ENCODE peak calls at places on chromosomes 11 and 22, in five cellular contexts. One of them, this sample, is unnamed.

GRCh38 chr11:20360650-20361049 is 2.9 kb upstream of the HTATIP2 start:
- DNase-seq in Peyer's patch: peak
- DNase-seq in epithelial cell of proximal tubule: no peak
- DNase-seq in OCI-LY7: peak
- DNase-seq in body of pancreas: peak
- DNase-seq in this sample: no peak

GRCh38 chr11:118841469-118842222 is 42.0 kb upstream of the CXCR5 start:
- DNase-seq in Peyer's patch: peak
- DNase-seq in epithelial cell of proximal tubule: no peak
- DNase-seq in OCI-LY7: peak
- DNase-seq in body of pancreas: no peak
- DNase-seq in this sample: peak

GRCh38 chr11:61951484-61952135 is 1.5 kb downstream of the BEST1 start:
- DNase-seq in Peyer's patch: no peak
- DNase-seq in epithelial cell of proximal tubule: no peak
- DNase-seq in OCI-LY7: no peak
- DNase-seq in body of pancreas: no peak
- DNase-seq in this sample: no peak

GRCh38 chr22:46007003-46007847 is 30.3 kb upstream of the WNT7B start:
- DNase-seq in Peyer's patch: no peak
- DNase-seq in epithelial cell of proximal tubule: peak
- DNase-seq in OCI-LY7: no peak
- DNase-seq in body of pancreas: peak
- DNase-seq in this sample: no peak

GRCh38 chr22:45692549-45692948 is 20.9 kb downstream of the ATXN10 start:
- DNase-seq in Peyer's patch: no peak
- DNase-seq in epithelial cell of proximal tubule: no peak
- DNase-seq in OCI-LY7: no peak
- DNase-seq in body of pancreas: no peak
- DNase-seq in this sample: no peak

GRCh38 chr22:38482662-38483308 is 14.9 kb downstream of the KDELR3 start:
- DNase-seq in Peyer's patch: no peak
- DNase-seq in epithelial cell of proximal tubule: no peak
- DNase-seq in OCI-LY7: no peak
- DNase-seq in body of pancreas: no peak
- DNase-seq in this sample: no peak

GRCh38 chr11:12090761-12091261 is 19.6 kb upstream of the MICAL2 start:
- DNase-seq in Peyer's patch: no peak
- DNase-seq in epithelial cell of proximal tubule: no peak
- DNase-seq in OCI-LY7: no peak
- DNase-seq in body of pancreas: peak
- DNase-seq in this sample: no peak

GRCh38 chr22:28981818-28982499 is 79.7 kb downstream of the C22orf31 start:
- DNase-seq in Peyer's patch: no peak
- DNase-seq in epithelial cell of proximal tubule: peak
- DNase-seq in OCI-LY7: no peak
- DNase-seq in body of pancreas: no peak
- DNase-seq in this sample: no peak

GRCh38 chr11:118928870-118929495 is 3.3 kb upstream of the BCL9L start:
- DNase-seq in Peyer's patch: no peak
- DNase-seq in epithelial cell of proximal tubule: no peak
- DNase-seq in OCI-LY7: peak
- DNase-seq in body of pancreas: peak
- DNase-seq in this sample: no peak

GRCh38 chr22:25564979-25565677 is 653 bp downstream of the GRK3 start:
- DNase-seq in Peyer's patch: peak
- DNase-seq in epithelial cell of proximal tubule: no peak
- DNase-seq in OCI-LY7: peak
- DNase-seq in body of pancreas: peak
- DNase-seq in this sample: peak

GRCh38 chr11:19419021-19419750 is 178.4 kb upstream of the E2F8 start:
- DNase-seq in Peyer's patch: no peak
- DNase-seq in epithelial cell of proximal tubule: no peak
- DNase-seq in OCI-LY7: no peak
- DNase-seq in body of pancreas: peak
- DNase-seq in this sample: no peak

GRCh38 chr11:121801796-121802195 is 314.2 kb downstream of the BLID start:
- DNase-seq in Peyer's patch: no peak
- DNase-seq in epithelial cell of proximal tubule: no peak
- DNase-seq in OCI-LY7: no peak
- DNase-seq in body of pancreas: no peak
- DNase-seq in this sample: no peak

GRCh38 chr22:30087611-30088010 is 7.3 kb downstream of the HORMAD2 start:
- DNase-seq in Peyer's patch: no peak
- DNase-seq in epithelial cell of proximal tubule: peak
- DNase-seq in OCI-LY7: no peak
- DNase-seq in body of pancreas: no peak
- DNase-seq in this sample: no peak

GRCh38 chr11:11584446-11584810 is 37.4 kb downstream of the GALNT18 start:
- DNase-seq in Peyer's patch: no peak
- DNase-seq in epithelial cell of proximal tubule: peak
- DNase-seq in OCI-LY7: no peak
- DNase-seq in body of pancreas: no peak
- DNase-seq in this sample: no peak

GRCh38 chr11:27429740-27430451 is 42.7 kb downstream of the LGR4 start:
- DNase-seq in Peyer's patch: no peak
- DNase-seq in epithelial cell of proximal tubule: no peak
- DNase-seq in OCI-LY7: no peak
- DNase-seq in body of pancreas: no peak
- DNase-seq in this sample: no peak

GRCh38 chr11:86120807-86121206 is 51.9 kb upstream of the PICALM start:
- DNase-seq in Peyer's patch: no peak
- DNase-seq in epithelial cell of proximal tubule: no peak
- DNase-seq in OCI-LY7: no peak
- DNase-seq in body of pancreas: no peak
- DNase-seq in this sample: no peak

GRCh38 chr11:102186836-102187235 is 76.6 kb downstream of the YAP1 start:
- DNase-seq in Peyer's patch: no peak
- DNase-seq in epithelial cell of proximal tubule: no peak
- DNase-seq in OCI-LY7: no peak
- DNase-seq in body of pancreas: no peak
- DNase-seq in this sample: no peak

GRCh38 chr22:48722661-48723060 is 1105.0 kb downstream of the BRD1 start:
- DNase-seq in Peyer's patch: no peak
- DNase-seq in epithelial cell of proximal tubule: no peak
- DNase-seq in OCI-LY7: no peak
- DNase-seq in body of pancreas: no peak
- DNase-seq in this sample: no peak

GRCh38 chr11:34493468-34493867 is 20.1 kb downstream of the ELF5 start:
- DNase-seq in Peyer's patch: no peak
- DNase-seq in epithelial cell of proximal tubule: no peak
- DNase-seq in OCI-LY7: no peak
- DNase-seq in body of pancreas: no peak
- DNase-seq in this sample: no peak

GRCh38 chr11:44456544-44457270 is 108.8 kb upstream of the CD82 start:
- DNase-seq in Peyer's patch: no peak
- DNase-seq in epithelial cell of proximal tubule: no peak
- DNase-seq in OCI-LY7: no peak
- DNase-seq in body of pancreas: no peak
- DNase-seq in this sample: no peak
- TF ChIP-seq CTCF in Peyer's patch: no peak
- TF ChIP-seq CTCF in epithelial cell of proximal tubule: peak
- TF ChIP-seq CTCF in OCI-LY7: peak
- TF ChIP-seq CTCF in body of pancreas: peak
- TF ChIP-seq CTCF in this sample: no peak

DNA sequence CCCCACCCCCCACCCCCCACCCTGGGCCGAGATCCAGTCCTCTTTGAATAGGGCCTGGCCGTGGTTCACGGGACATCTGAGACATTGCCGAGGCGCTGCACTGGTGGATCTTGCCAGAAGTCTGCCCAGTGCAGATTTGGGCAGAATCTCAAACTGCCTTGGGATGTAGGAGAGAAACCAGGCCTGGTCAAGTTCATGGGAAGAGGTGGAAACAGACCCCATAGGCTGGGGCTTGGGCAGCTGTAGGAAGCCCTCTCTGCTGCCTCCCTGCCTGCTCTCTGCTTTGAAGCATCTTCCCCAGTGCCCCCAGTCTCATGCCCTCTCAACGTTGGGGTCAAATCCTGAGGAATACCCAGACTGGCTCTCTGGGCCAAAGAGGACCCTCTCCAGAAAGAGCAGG is 16.0 kb upstream of the PPP6R3 start:
- DNase-seq in Peyer's patch: no peak
- DNase-seq in epithelial cell of proximal tubule: no peak
- DNase-seq in OCI-LY7: no peak
- DNase-seq in body of pancreas: no peak
- DNase-seq in this sample: no peak
- TF ChIP-seq CTCF in Peyer's patch: no peak
- TF ChIP-seq CTCF in epithelial cell of proximal tubule: no peak
- TF ChIP-seq CTCF in OCI-LY7: no peak
- TF ChIP-seq CTCF in body of pancreas: no peak
- TF ChIP-seq CTCF in this sample: no peak

GRCh38 chr11:36622431-36623136 is 24.5 kb upstream of the RAG2 start:
- DNase-seq in Peyer's patch: no peak
- DNase-seq in epithelial cell of proximal tubule: no peak
- DNase-seq in OCI-LY7: peak
- DNase-seq in body of pancreas: peak
- DNase-seq in this sample: no peak
- TF ChIP-seq CTCF in Peyer's patch: peak
- TF ChIP-seq CTCF in epithelial cell of proximal tubule: peak
- TF ChIP-seq CTCF in OCI-LY7: peak
- TF ChIP-seq CTCF in body of pancreas: peak
- TF ChIP-seq CTCF in this sample: no peak

GRCh38 chr11:128802358-128802981 is 64.6 kb downstream of the KCNJ1 start:
- DNase-seq in Peyer's patch: no peak
- DNase-seq in epithelial cell of proximal tubule: no peak
- DNase-seq in OCI-LY7: peak
- DNase-seq in body of pancreas: peak
- DNase-seq in this sample: no peak
- TF ChIP-seq CTCF in Peyer's patch: no peak
- TF ChIP-seq CTCF in epithelial cell of proximal tubule: peak
- TF ChIP-seq CTCF in OCI-LY7: peak
- TF ChIP-seq CTCF in body of pancreas: peak
- TF ChIP-seq CTCF in this sample: no peak

GRCh38 chr11:104873252-104873651 is 25.0 kb downstream of the CASP12 start:
- DNase-seq in Peyer's patch: no peak
- DNase-seq in epithelial cell of proximal tubule: no peak
- DNase-seq in OCI-LY7: peak
- DNase-seq in body of pancreas: no peak
- DNase-seq in this sample: no peak
- TF ChIP-seq CTCF in Peyer's patch: no peak
- TF ChIP-seq CTCF in epithelial cell of proximal tubule: no peak
- TF ChIP-seq CTCF in OCI-LY7: peak
- TF ChIP-seq CTCF in body of pancreas: no peak
- TF ChIP-seq CTCF in this sample: no peak

GRCh38 chr11:9118277-9118676 is 26.9 kb upstream of the SCUBE2 start:
- DNase-seq in Peyer's patch: no peak
- DNase-seq in epithelial cell of proximal tubule: no peak
- DNase-seq in OCI-LY7: no peak
- DNase-seq in body of pancreas: no peak
- DNase-seq in this sample: no peak

GRCh38 chr11:9123595-9124304 is 32.4 kb upstream of the SCUBE2 start:
- DNase-seq in Peyer's patch: no peak
- DNase-seq in epithelial cell of proximal tubule: no peak
- DNase-seq in OCI-LY7: no peak
- DNase-seq in body of pancreas: no peak
- DNase-seq in this sample: no peak

GRCh38 chr11:9121397-9121796 is 30.0 kb upstream of the SCUBE2 start:
- DNase-seq in Peyer's patch: no peak
- DNase-seq in epithelial cell of proximal tubule: no peak
- DNase-seq in OCI-LY7: no peak
- DNase-seq in body of pancreas: no peak
- DNase-seq in this sample: no peak

GRCh38 chr11:9125185-9125886 is 33.9 kb upstream of the SCUBE2 start:
- DNase-seq in Peyer's patch: no peak
- DNase-seq in epithelial cell of proximal tubule: no peak
- DNase-seq in OCI-LY7: no peak
- DNase-seq in body of pancreas: no peak
- DNase-seq in this sample: no peak

GRCh38 chr11:9120659-9121350 is 29.4 kb upstream of the SCUBE2 start:
- DNase-seq in Peyer's patch: no peak
- DNase-seq in epithelial cell of proximal tubule: no peak
- DNase-seq in OCI-LY7: no peak
- DNase-seq in body of pancreas: no peak
- DNase-seq in this sample: no peak
- TF ChIP-seq CTCF in Peyer's patch: no peak
- TF ChIP-seq CTCF in epithelial cell of proximal tubule: peak
- TF ChIP-seq CTCF in OCI-LY7: peak
- TF ChIP-seq CTCF in body of pancreas: peak
- TF ChIP-seq CTCF in this sample: no peak